ENCODE peak calls at places on chromosomes 6 and 20, in eight cellular contexts. One of them, this sample, is unnamed. For H3K9me3, the result is how much of the 10 kb centered on the place peaks cover.

GRCh38 chr6:33418690-33419291 is 884 bp upstream of the CUTA start:
- DNase-seq in adrenal gland: no peak
- DNase-seq in IMR-90: peak
- DNase-seq in aorta: no peak
- DNase-seq in CD4-positive, alpha-beta T cell: no peak
- DNase-seq in SJSA1: peak
- DNase-seq in body of pancreas: no peak
- DNase-seq in hepatocyte: no peak
- DNase-seq in this sample: peak

GRCh38 chr20:25309395-25310267 is 61.7 kb downstream of the PYGB start:
- DNase-seq in adrenal gland: peak
- DNase-seq in IMR-90: peak
- DNase-seq in aorta: peak
- DNase-seq in CD4-positive, alpha-beta T cell: no peak
- DNase-seq in SJSA1: peak
- DNase-seq in body of pancreas: peak
- DNase-seq in hepatocyte: peak
- DNase-seq in this sample: no peak

GRCh38 chr6:108285381-108285780 is 9.5 kb upstream of the AFG1L start:
- DNase-seq in adrenal gland: no peak
- DNase-seq in IMR-90: no peak
- DNase-seq in aorta: no peak
- DNase-seq in CD4-positive, alpha-beta T cell: no peak
- DNase-seq in SJSA1: no peak
- DNase-seq in body of pancreas: no peak
- DNase-seq in hepatocyte: no peak
- DNase-seq in this sample: no peak

GRCh38 chr6:127582777-127583462 is 5.9 kb downstream of the C6orf58 start:
- DNase-seq in adrenal gland: no peak
- DNase-seq in IMR-90: peak
- DNase-seq in aorta: no peak
- DNase-seq in CD4-positive, alpha-beta T cell: no peak
- DNase-seq in SJSA1: no peak
- DNase-seq in body of pancreas: no peak
- DNase-seq in hepatocyte: no peak
- DNase-seq in this sample: no peak

GRCh38 chr20:41587523-41587922 is 30.7 kb downstream of the CHD6 start:
- DNase-seq in adrenal gland: no peak
- DNase-seq in IMR-90: no peak
- DNase-seq in aorta: no peak
- DNase-seq in CD4-positive, alpha-beta T cell: no peak
- DNase-seq in SJSA1: no peak
- DNase-seq in body of pancreas: no peak
- DNase-seq in hepatocyte: no peak
- DNase-seq in this sample: no peak

GRCh38 chr6:140774080-140774505 is 1358.6 kb upstream of the GJE1 start:
- DNase-seq in adrenal gland: peak
- DNase-seq in IMR-90: peak
- DNase-seq in aorta: no peak
- DNase-seq in CD4-positive, alpha-beta T cell: no peak
- DNase-seq in SJSA1: no peak
- DNase-seq in body of pancreas: no peak
- DNase-seq in hepatocyte: peak
- DNase-seq in this sample: no peak

GRCh38 chr6:169045486-169045885 is 208.2 kb downstream of the THBS2 start:
- DNase-seq in adrenal gland: no peak
- DNase-seq in IMR-90: no peak
- DNase-seq in aorta: peak
- DNase-seq in CD4-positive, alpha-beta T cell: no peak
- DNase-seq in SJSA1: no peak
- DNase-seq in body of pancreas: no peak
- DNase-seq in hepatocyte: no peak
- DNase-seq in this sample: no peak

GRCh38 chr6:56144538-56145324 is 102.6 kb downstream of the COL21A1 start:
- DNase-seq in adrenal gland: no peak
- DNase-seq in IMR-90: peak
- DNase-seq in aorta: no peak
- DNase-seq in CD4-positive, alpha-beta T cell: no peak
- DNase-seq in SJSA1: no peak
- DNase-seq in body of pancreas: no peak
- DNase-seq in hepatocyte: no peak
- DNase-seq in this sample: no peak

GRCh38 chr6:148146717-148147116 is 195.9 kb upstream of the SASH1 start:
- DNase-seq in adrenal gland: no peak
- DNase-seq in IMR-90: peak
- DNase-seq in aorta: no peak
- DNase-seq in CD4-positive, alpha-beta T cell: peak
- DNase-seq in SJSA1: no peak
- DNase-seq in body of pancreas: no peak
- DNase-seq in hepatocyte: no peak
- DNase-seq in this sample: peak

GRCh38 chr6:98769546-98769945 is 64.8 kb upstream of the POU3F2 start:
- DNase-seq in adrenal gland: peak
- DNase-seq in IMR-90: peak
- DNase-seq in aorta: no peak
- DNase-seq in CD4-positive, alpha-beta T cell: no peak
- DNase-seq in SJSA1: no peak
- DNase-seq in body of pancreas: peak
- DNase-seq in hepatocyte: peak
- DNase-seq in this sample: no peak

GRCh38 chr6:3229566-3230274 is 2.3 kb upstream of the TUBB2B start:
- DNase-seq in adrenal gland: no peak
- DNase-seq in IMR-90: no peak
- DNase-seq in aorta: no peak
- DNase-seq in CD4-positive, alpha-beta T cell: no peak
- DNase-seq in SJSA1: no peak
- DNase-seq in body of pancreas: no peak
- DNase-seq in hepatocyte: peak
- DNase-seq in this sample: no peak

GRCh38 chr6:142367061-142367460 is 65.3 kb downstream of the ADGRG6 start:
- DNase-seq in adrenal gland: no peak
- DNase-seq in IMR-90: no peak
- DNase-seq in aorta: no peak
- DNase-seq in CD4-positive, alpha-beta T cell: no peak
- DNase-seq in SJSA1: no peak
- DNase-seq in body of pancreas: no peak
- DNase-seq in hepatocyte: no peak
- DNase-seq in this sample: no peak

GRCh38 chr6:161048636-161049035 is 57.1 kb downstream of the MAP3K4 start:
- DNase-seq in adrenal gland: no peak
- DNase-seq in IMR-90: peak
- DNase-seq in aorta: no peak
- DNase-seq in CD4-positive, alpha-beta T cell: no peak
- DNase-seq in SJSA1: no peak
- DNase-seq in body of pancreas: no peak
- DNase-seq in hepatocyte: peak
- DNase-seq in this sample: no peak

GRCh38 chr6:72689107-72689954 is 67.5 kb downstream of the KCNQ5 start:
- DNase-seq in adrenal gland: no peak
- DNase-seq in IMR-90: no peak
- DNase-seq in aorta: no peak
- DNase-seq in CD4-positive, alpha-beta T cell: no peak
- DNase-seq in SJSA1: no peak
- DNase-seq in body of pancreas: no peak
- DNase-seq in hepatocyte: no peak
- DNase-seq in this sample: no peak

GRCh38 chr6:120108061-120108795 is 758.7 kb upstream of the MAN1A1 start:
- DNase-seq in adrenal gland: no peak
- DNase-seq in IMR-90: no peak
- DNase-seq in aorta: no peak
- DNase-seq in CD4-positive, alpha-beta T cell: no peak
- DNase-seq in SJSA1: no peak
- DNase-seq in body of pancreas: no peak
- DNase-seq in hepatocyte: no peak
- DNase-seq in this sample: no peak

DNA sequence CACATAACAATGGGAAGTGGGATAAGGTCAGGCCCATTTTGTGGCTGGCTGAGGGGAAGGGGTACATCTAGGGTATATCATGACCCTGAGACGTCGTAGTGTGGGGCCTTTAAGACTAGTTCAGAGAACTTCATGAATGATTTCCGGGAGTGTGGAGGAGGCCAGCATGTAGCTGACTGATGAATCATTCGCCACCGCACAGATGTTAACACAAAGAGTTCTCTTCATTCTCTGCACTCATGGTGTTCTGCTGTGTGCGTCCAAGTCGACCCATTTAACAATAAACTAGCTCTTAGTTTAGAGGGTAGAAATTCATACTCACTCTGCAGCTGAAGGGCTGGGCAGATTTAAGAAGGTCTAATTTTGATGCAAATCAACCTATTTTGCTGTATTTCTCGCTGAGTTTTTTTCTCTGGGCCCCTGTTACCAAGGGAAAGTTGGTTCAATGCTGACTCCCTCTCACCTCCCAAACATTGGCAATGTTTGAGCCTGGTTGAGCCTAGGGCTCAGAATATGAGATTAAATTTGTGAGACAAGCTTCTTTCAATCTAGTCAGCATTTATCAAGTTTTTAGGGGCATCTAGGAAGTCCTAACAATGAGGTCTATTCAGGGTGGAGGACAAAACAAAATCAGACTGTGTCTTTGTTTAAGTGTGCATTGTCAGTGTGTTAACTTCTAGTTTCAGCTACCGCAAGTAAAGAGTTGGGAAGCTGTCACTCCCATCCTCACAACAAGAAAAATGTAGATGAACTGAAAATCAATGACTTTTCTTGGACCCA is 106.8 kb upstream of the CBLN4 start:
- DNase-seq in adrenal gland: no peak
- DNase-seq in IMR-90: no peak
- DNase-seq in aorta: no peak
- DNase-seq in CD4-positive, alpha-beta T cell: no peak
- DNase-seq in SJSA1: no peak
- DNase-seq in body of pancreas: no peak
- DNase-seq in hepatocyte: no peak
- DNase-seq in this sample: no peak
- H3K9me3 ChIP-seq in adrenal gland: under half
- H3K9me3 ChIP-seq in IMR-90: under half
- H3K9me3 ChIP-seq in aorta: under half
- H3K9me3 ChIP-seq in CD4-positive, alpha-beta T cell: under half
- H3K9me3 ChIP-seq in SJSA1: under half
- H3K9me3 ChIP-seq in body of pancreas: under half
- H3K9me3 ChIP-seq in hepatocyte: under half
- H3K9me3 ChIP-seq in this sample: under half

DNA sequence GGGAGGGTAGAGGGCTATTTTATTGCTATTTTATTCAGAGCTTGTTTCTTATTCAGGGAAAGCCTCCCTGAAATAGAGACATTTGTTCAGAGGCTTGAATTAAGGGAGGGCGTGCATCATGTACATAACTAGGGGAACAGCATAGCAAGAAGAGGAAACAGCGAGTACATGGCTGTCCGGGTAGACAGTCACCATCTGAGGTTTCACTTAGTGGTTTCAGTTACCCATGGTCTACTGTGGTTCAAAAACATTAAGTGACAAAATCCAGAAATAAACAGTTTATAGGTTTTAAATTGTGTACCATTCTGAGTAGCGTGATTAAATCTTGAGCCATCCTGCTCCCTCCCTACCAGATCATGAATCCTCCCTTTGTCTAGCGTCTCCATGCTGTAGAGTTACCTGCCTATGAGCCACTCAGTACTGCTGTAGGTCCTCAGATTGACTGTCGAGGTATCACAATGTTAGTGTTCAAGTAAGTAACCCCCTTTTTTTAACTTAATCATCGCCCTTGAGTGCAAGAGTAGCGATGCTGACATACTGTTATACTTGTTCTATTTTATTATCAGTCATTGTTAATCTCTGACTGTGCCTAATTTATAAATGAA is 791.5 kb downstream of the TFAP2A start:
- DNase-seq in adrenal gland: no peak
- DNase-seq in IMR-90: no peak
- DNase-seq in aorta: no peak
- DNase-seq in CD4-positive, alpha-beta T cell: no peak
- DNase-seq in SJSA1: no peak
- DNase-seq in body of pancreas: no peak
- DNase-seq in hepatocyte: no peak
- DNase-seq in this sample: no peak
- H3K9me3 ChIP-seq in adrenal gland: under half
- H3K9me3 ChIP-seq in IMR-90: under half
- H3K9me3 ChIP-seq in aorta: under half
- H3K9me3 ChIP-seq in CD4-positive, alpha-beta T cell: under half
- H3K9me3 ChIP-seq in SJSA1: under half
- H3K9me3 ChIP-seq in body of pancreas: under half
- H3K9me3 ChIP-seq in hepatocyte: under half
- H3K9me3 ChIP-seq in this sample: under half

GRCh38 chr20:59788196-59788735 is 145.2 kb downstream of the SYCP2 start:
- DNase-seq in adrenal gland: no peak
- DNase-seq in IMR-90: no peak
- DNase-seq in aorta: peak
- DNase-seq in CD4-positive, alpha-beta T cell: no peak
- DNase-seq in SJSA1: peak
- DNase-seq in body of pancreas: no peak
- DNase-seq in hepatocyte: no peak
- DNase-seq in this sample: no peak

GRCh38 chr20:59790388-59790787 is 143.0 kb downstream of the SYCP2 start:
- DNase-seq in adrenal gland: no peak
- DNase-seq in IMR-90: no peak
- DNase-seq in aorta: no peak
- DNase-seq in CD4-positive, alpha-beta T cell: no peak
- DNase-seq in SJSA1: no peak
- DNase-seq in body of pancreas: no peak
- DNase-seq in hepatocyte: no peak
- DNase-seq in this sample: no peak

GRCh38 chr20:59787186-59787890 is 146.1 kb downstream of the SYCP2 start:
- DNase-seq in adrenal gland: no peak
- DNase-seq in IMR-90: no peak
- DNase-seq in aorta: peak
- DNase-seq in CD4-positive, alpha-beta T cell: no peak
- DNase-seq in SJSA1: peak
- DNase-seq in body of pancreas: no peak
- DNase-seq in hepatocyte: no peak
- DNase-seq in this sample: no peak

GRCh38 chr20:59788811-59789210 is 144.6 kb downstream of the SYCP2 start:
- DNase-seq in adrenal gland: no peak
- DNase-seq in IMR-90: no peak
- DNase-seq in aorta: peak
- DNase-seq in CD4-positive, alpha-beta T cell: no peak
- DNase-seq in SJSA1: peak
- DNase-seq in body of pancreas: no peak
- DNase-seq in hepatocyte: no peak
- DNase-seq in this sample: no peak

DNA sequence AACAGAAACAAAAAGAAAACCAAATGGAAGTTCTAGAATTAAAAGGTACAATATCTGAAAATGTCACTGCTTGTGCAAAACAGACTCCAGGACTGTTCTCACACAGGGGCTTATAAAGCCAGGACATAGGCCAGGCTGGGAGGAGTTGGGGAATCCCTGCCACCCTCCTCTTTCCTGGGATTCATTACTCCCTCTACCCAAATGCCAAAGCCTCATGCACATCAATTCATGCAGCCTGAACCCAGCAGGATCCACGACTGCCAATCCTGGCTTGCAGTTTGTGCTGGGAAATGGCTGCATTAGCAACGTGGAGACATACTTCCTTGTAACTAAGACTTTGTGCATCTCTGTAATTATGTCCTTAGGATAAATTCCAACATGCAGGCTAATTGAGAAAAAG is 143.8 kb downstream of the SYCP2 start:
- DNase-seq in adrenal gland: no peak
- DNase-seq in IMR-90: no peak
- DNase-seq in aorta: no peak
- DNase-seq in CD4-positive, alpha-beta T cell: no peak
- DNase-seq in SJSA1: peak
- DNase-seq in body of pancreas: no peak
- DNase-seq in hepatocyte: no peak
- DNase-seq in this sample: no peak
- H3K9me3 ChIP-seq in adrenal gland: under half
- H3K9me3 ChIP-seq in IMR-90: under half
- H3K9me3 ChIP-seq in aorta: under half
- H3K9me3 ChIP-seq in CD4-positive, alpha-beta T cell: under half
- H3K9me3 ChIP-seq in SJSA1: under half
- H3K9me3 ChIP-seq in body of pancreas: under half
- H3K9me3 ChIP-seq in hepatocyte: under half
- H3K9me3 ChIP-seq in this sample: under half

GRCh38 chr6:165110871-165111270 is 198.5 kb downstream of the C6orf118 start:
- DNase-seq in adrenal gland: no peak
- DNase-seq in IMR-90: no peak
- DNase-seq in aorta: no peak
- DNase-seq in CD4-positive, alpha-beta T cell: no peak
- DNase-seq in SJSA1: no peak
- DNase-seq in body of pancreas: no peak
- DNase-seq in hepatocyte: no peak
- DNase-seq in this sample: no peak
- H3K9me3 ChIP-seq in adrenal gland: under half
- H3K9me3 ChIP-seq in IMR-90: under half
- H3K9me3 ChIP-seq in aorta: under half
- H3K9me3 ChIP-seq in CD4-positive, alpha-beta T cell: under half
- H3K9me3 ChIP-seq in SJSA1: under half
- H3K9me3 ChIP-seq in body of pancreas: under half
- H3K9me3 ChIP-seq in hepatocyte: under half
- H3K9me3 ChIP-seq in this sample: under half

This sample was measured in T-helper 17 cell.